ENCODE peak calls at places on chromosomes 13 and 19, in five cellular contexts. W is HS-27A; V is substantia nigra; O is naive B cell; K is T-helper 2 cell treated with Interferon-gamma antibody and Interleukin-4, amounts not matched to agents 5 μg/mL and 100 μg/mL, for 36 hours. A is an unnamed sample.

GRCh38 chr13:37645181-37645580 is 46.6 kb upstream of the POSTN start:
- DNase-seq in W (no peak), V (no peak), O (no peak), K (no peak), A (no peak)

GRCh38 chr19:3179739-3180293 is 1.2 kb downstream of the S1PR4 start:
- DNase-seq in W (no peak), V (no peak), O (no peak), K (peak), A (peak)

GRCh38 chr19:13051581-13052165 is 51.0 kb downstream of the LYL1 start:
- DNase-seq in W (no peak), V (peak), O (no peak), K (peak), A (no peak)

GRCh38 chr13:61148211-61148610 is 267.4 kb downstream of the PCDH20 start:
- DNase-seq in W (no peak), V (no peak), O (no peak), K (no peak), A (no peak)

GRCh38 chr19:17762505-17763229 is 11.4 kb downstream of the FCHO1 start:
- DNase-seq in W (no peak), V (peak), O (no peak), K (no peak), A (no peak)

GRCh38 chr13:77584111-77584510 is 48.6 kb downstream of the SCEL start:
- DNase-seq in W (no peak), V (peak), O (no peak), K (no peak), A (no peak)

GRCh38 chr19:18230941-18231734 is 4.9 kb upstream of the PDE4C start:
- DNase-seq in W (no peak), V (no peak), O (no peak), K (no peak), A (no peak)

GRCh38 chr13:90171649-90172048 is 1175.8 kb upstream of the MIR17HG start:
- DNase-seq in W (no peak), V (no peak), O (no peak), K (no peak), A (no peak)

GRCh38 chr13:79365981-79366380 is 40.1 kb downstream of the RBM26 start:
- DNase-seq in W (no peak), V (no peak), O (no peak), K (no peak), A (no peak)

GRCh38 chr19:32129141-32129540 is 216.3 kb upstream of the ZNF507 start:
- DNase-seq in W (no peak), V (no peak), O (no peak), K (no peak), A (no peak)

GRCh38 chr13:108086678-108087077 is 128.7 kb downstream of the LIG4 start:
- DNase-seq in W (no peak), V (no peak), O (no peak), K (no peak), A (no peak)

GRCh38 chr19:41995959-41996797 is 2.1 kb upstream of the ATP1A3 start:
- DNase-seq in W (no peak), V (peak), O (no peak), K (no peak), A (no peak)

GRCh38 chr13:48144413-48145035 is 49.6 kb upstream of the MED4 start:
- DNase-seq in W (no peak), V (no peak), O (peak), K (no peak), A (no peak)

GRCh38 chr19:3162418-3163229 is 15.9 kb upstream of the S1PR4 start:
- DNase-seq in W (no peak), V (peak), O (no peak), K (no peak), A (no peak)

GRCh38 chr19:29532956-29533355 is 7.2 kb downstream of the VSTM2B start:
- DNase-seq in W (no peak), V (peak), O (no peak), K (no peak), A (no peak)

GRCh38 chr19:14383556-14383897 is 2.3 kb downstream of the ADGRE5 start:
- DNase-seq in W (no peak), V (no peak), O (no peak), K (no peak), A (no peak)

GRCh38 chr19:55032170-55032569 is 5.9 kb downstream of the GP6 start:
- DNase-seq in W (no peak), V (no peak), O (no peak), K (no peak), A (no peak)

GRCh38 chr13:94157705-94158218 is 321.7 kb downstream of the DCT start:
- DNase-seq in W (no peak), V (no peak), O (no peak), K (no peak), A (no peak)

GRCh38 chr13:59299584-59299983 is 864.1 kb downstream of the DIAPH3 start:
- DNase-seq in W (no peak), V (no peak), O (no peak), K (no peak), A (no peak)